ENCODE peak calls at places on chromosomes 16 and 17, in five cellular contexts. U is coronary artery, C is fibroblast of lung, P is HAP-1, M is upper lobe of right lung. Q is an unnamed sample.

GRCh38 chr17:39365252-39365651 is 36.2 kb downstream of the FBXL20 start:
- DNase-seq in U (no peak), P (no peak), M (no peak), C (peak; percentile 70), Q (peak; percentile 78)

GRCh38 chr16:31265329-31266245 is 5.8 kb downstream of the ITGAM start:
- DNase-seq in P (no peak), U (no peak), C (no peak), M (peak; percentile 64), Q (peak; percentile 23)

GRCh38 chr17:28330671-28331070 is 4.6 kb downstream of the IFT20 start:
- DNase-seq in P (no peak), C (no peak), M (no peak), U (peak; percentile 62), Q (no peak)

GRCh38 chr16:57231821-57232350 is 13.2 kb upstream of the ARL2BP start:
- DNase-seq in M (no peak), C (no peak), P (no peak), U (no peak), Q (peak; percentile 51)

GRCh38 chr16:49713770-49714169 is 142.1 kb downstream of the ZNF423 start:
- DNase-seq in P (no peak), U (no peak), M (no peak), C (no peak), Q (no peak)

GRCh38 chr17:44887971-44888955 is 11.0 kb downstream of the EFTUD2 start:
- DNase-seq in U (no peak), C (no peak), P (no peak), M (no peak), Q (no peak)

GRCh38 chr16:13660807-13661206 is 259.1 kb upstream of the ERCC4 start:
- DNase-seq in P (no peak), U (no peak), C (no peak), M (no peak), Q (no peak)

GRCh38 chr17:79530361-79531105 is 80.3 kb downstream of the RBFOX3 start:
- DNase-seq in M (no peak), C (no peak), P (no peak), U (no peak), Q (no peak)

GRCh38 chr16:88804552-88805339 is 1.2 kb downstream of the CDT1 start:
- DNase-seq in P (no peak), M (peak; percentile 68), U (no peak), C (no peak), Q (no peak)

GRCh38 chr16:65689726-65690125 is 567.9 kb upstream of the CDH11 start:
- DNase-seq in P (no peak), C (no peak), U (no peak), M (no peak), Q (no peak)

GRCh38 chr16:11705311-11705710 is 37.1 kb downstream of the SNN start:
- DNase-seq in C (no peak), U (no peak), P (no peak), M (no peak), Q (no peak)

GRCh38 chr16:68284847-68285246 is 20.5 kb downstream of the SLC7A6 start:
- DNase-seq in C (no peak), U (no peak), P (no peak), M (no peak), Q (no peak)

GRCh38 chr16:106623-107324 is 28.7 kb downstream of the MPG start:
- DNase-seq in C (peak; percentile 88), U (no peak), P (peak; percentile 74), M (no peak), Q (peak; percentile 84)

DNA sequence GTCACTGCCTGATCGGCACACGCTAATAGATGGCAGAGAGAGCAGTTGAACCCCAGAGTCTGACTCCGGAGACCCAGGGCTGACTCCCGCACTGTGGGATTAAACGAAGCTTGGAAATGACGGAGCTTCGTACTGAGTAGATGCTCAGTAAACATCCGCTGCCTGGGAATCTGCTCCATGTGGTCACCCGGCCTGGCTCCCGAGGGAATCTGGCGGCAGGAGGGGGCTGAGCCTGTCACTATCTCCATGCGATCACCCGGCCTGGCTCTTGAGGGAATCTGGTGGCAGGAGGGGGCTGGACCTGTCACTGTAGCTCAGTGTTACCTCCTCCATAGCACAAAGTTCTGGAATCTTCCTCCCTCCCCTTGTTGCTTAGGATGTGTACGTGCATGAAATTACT is 139.7 kb upstream of the CIBAR2 start:
- DNase-seq in C (no peak), P (no peak), M (no peak), U (no peak), Q (no peak)
- H3K4me3 ChIP-seq in C (no peak overlapping the region), P (no peak overlapping the region), M (no peak overlapping the region), U (no peak overlapping the region), Q (no peak overlapping the region)

GRCh38 chr17:31310260-31310659 is 3.6 kb downstream of the EVI2B start:
- DNase-seq in M (no peak), U (no peak), P (no peak), C (no peak), Q (no peak)
- H3K4me3 ChIP-seq in M (peak overlapping the region; percentile 39), U (no peak overlapping the region), P (no peak overlapping the region), C (no peak overlapping the region), Q (no peak overlapping the region)

DNA sequence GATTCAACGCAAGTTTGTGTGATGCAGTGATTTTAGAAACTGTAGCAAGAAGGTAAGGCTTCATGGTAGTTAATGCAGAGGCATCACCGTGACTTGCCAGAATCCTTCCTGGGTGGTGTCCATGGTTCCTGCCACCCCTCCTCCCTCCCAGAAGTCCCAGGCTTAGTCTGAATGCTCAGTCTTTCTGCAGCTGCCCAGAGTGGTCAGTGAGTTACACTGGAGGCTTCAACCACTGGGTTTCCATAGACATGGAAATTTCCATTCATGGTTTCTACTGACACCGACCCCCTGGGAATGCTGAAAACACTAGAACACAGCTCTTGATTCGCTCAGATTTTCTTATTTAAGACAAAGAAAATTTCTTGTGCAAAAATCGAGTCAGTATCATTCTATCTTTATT is 159.4 kb upstream of the HSBP1 start:
- DNase-seq in U (no peak), M (no peak), P (no peak), C (no peak), Q (no peak)
- H3K4me3 ChIP-seq in U (no peak overlapping the region), M (no peak overlapping the region), P (no peak overlapping the region), C (no peak overlapping the region), Q (no peak overlapping the region)

GRCh38 chr16:75243667-75244224 is 7.7 kb downstream of the BCAR1 start:
- DNase-seq in C (no peak), P (no peak), M (no peak), U (no peak), Q (no peak)

GRCh38 chr16:75244225-75244792 is 7.1 kb downstream of the BCAR1 start:
- DNase-seq in M (no peak), P (no peak), U (no peak), C (peak; percentile 79), Q (peak; percentile 76)

GRCh38 chr16:75247249-75247648 is 4.2 kb downstream of the BCAR1 start:
- DNase-seq in U (no peak), M (no peak), P (no peak), C (no peak), Q (no peak)

GRCh38 chr16:75246504-75247205 is 4.8 kb downstream of the BCAR1 start:
- DNase-seq in U (no peak), M (no peak), P (no peak), C (peak; percentile 60), Q (peak; percentile 83)

GRCh38 chr16:75244844-75245758 is 6.3 kb downstream of the BCAR1 start:
- DNase-seq in P (no peak), M (peak; percentile 90), U (peak; percentile 98), C (peak; percentile 99), Q (peak; percentile 98)
- H3K4me3 ChIP-seq in P (no peak overlapping the region), M (no peak overlapping the region), U (peak overlapping the region; percentile 54), C (no peak overlapping the region), Q (peak overlapping the region; percentile 15)

GRCh38 chr17:58666858-58667267 is 25.0 kb downstream of the TEX14 start:
- DNase-seq in P (no peak), M (peak; percentile 86), U (peak; percentile 76), C (peak; percentile 87), Q (peak; percentile 73)
- H3K4me3 ChIP-seq in P (no peak overlapping the region), M (peak overlapping the region; percentile 15), U (peak overlapping the region; percentile 30), C (no peak overlapping the region), Q (peak overlapping the region; percentile 37)

Q was measured in fibroblast of villous mesenchyme.